ENCODE peak calls at places on chromosome 4, in six cellular contexts. L is PC-9; W is mammary epithelial cell; K is CD8-positive, alpha-beta T cell; N is GM23338; E is PC-3. U is an unnamed sample. For H3K4me1, the result is how much of the 10 kb centered on the place peaks cover.

GRCh38 chr4:55269470-55269869 is 76.6 kb upstream of the SRD5A3 start:
- DNase-seq in K (no peak), W (no peak), E (no peak), L (no peak), N (no peak), U (no peak)

GRCh38 chr4:107896158-107896645 is 35.1 kb upstream of the CYP2U1 start:
- DNase-seq in E (peak), K (no peak), L (peak), N (no peak), W (peak), U (no peak)

GRCh38 chr4:12761694-12762093 is 722.4 kb downstream of the RAB28 start:
- DNase-seq in W (no peak), N (no peak), E (no peak), L (no peak), K (no peak), U (no peak)

GRCh38 chr4:158996669-158997074 is 106.2 kb upstream of the RAPGEF2 start:
- DNase-seq in E (peak), N (no peak), L (peak), K (no peak), W (peak), U (no peak)

GRCh38 chr4:21680326-21680898 is 268.2 kb downstream of the KCNIP4 start:
- DNase-seq in L (no peak), N (no peak), W (no peak), E (no peak), K (no peak), U (no peak)

GRCh38 chr4:8182858-8183725 is 16.0 kb upstream of the SH3TC1 start:
- DNase-seq in E (peak), K (no peak), L (peak), W (peak), N (no peak), U (peak)

GRCh38 chr4:119139822-119140252 is 4.2 kb downstream of the MYOZ2 start:
- DNase-seq in N (no peak), L (no peak), E (no peak), W (no peak), K (no peak), U (no peak)

GRCh38 chr4:85477538-85477937 is 2.6 kb downstream of the ARHGAP24 start:
- DNase-seq in K (no peak), N (no peak), L (no peak), W (no peak), E (no peak), U (no peak)

GRCh38 chr4:86497131-86497530 is 97.0 kb upstream of the PTPN13 start:
- DNase-seq in N (no peak), L (no peak), W (peak), K (no peak), E (peak), U (no peak)

GRCh38 chr4:21413807-21414370 is 534.7 kb downstream of the KCNIP4 start:
- DNase-seq in E (no peak), K (no peak), L (no peak), N (no peak), W (no peak), U (no peak)

GRCh38 chr4:125168531-125168930 is 146.2 kb upstream of the FAT4 start:
- DNase-seq in W (no peak), N (no peak), K (no peak), L (no peak), E (no peak), U (no peak)

GRCh38 chr4:134627386-134627785 is 425.8 kb upstream of the PABPC4L start:
- DNase-seq in N (no peak), E (no peak), K (no peak), L (no peak), W (no peak), U (no peak)

GRCh38 chr4:164997941-164998340 is 20.5 kb upstream of the TRIM61 start:
- DNase-seq in K (no peak), L (no peak), E (no peak), N (no peak), W (no peak), U (no peak)

GRCh38 chr4:40164459-40164858 is 32.4 kb upstream of the RHOH start:
- DNase-seq in K (no peak), L (no peak), E (no peak), N (no peak), W (no peak), U (no peak)

GRCh38 chr4:147582386-147583077 is 34.7 kb upstream of the TMEM184C start:
- DNase-seq in E (peak), W (peak), N (no peak), K (no peak), L (peak), U (no peak)

GRCh38 chr4:173252024-173252935 is 81.9 kb downstream of the HMGB2 start:
- DNase-seq in W (peak), N (peak), E (peak), K (no peak), L (peak), U (peak)

GRCh38 chr4:153497988-153498967 is 32.1 kb downstream of the TMEM131L start:
- DNase-seq in N (no peak), L (no peak), K (no peak), E (no peak), W (no peak), U (no peak)

GRCh38 chr4:139603576-139604387 is 47.8 kb upstream of the SETD7 start:
- DNase-seq in K (no peak), L (peak), E (peak), N (peak), W (peak), U (no peak)

GRCh38 chr4:20254517-20255250 is 3.0 kb downstream of the SLIT2 start:
- DNase-seq in N (peak), E (no peak), K (no peak), L (no peak), W (no peak), U (peak)

GRCh38 chr4:1194028-1194900 is 21.9 kb upstream of the SPON2 start:
- DNase-seq in W (no peak), K (no peak), L (no peak), N (peak), E (no peak), U (peak)

GRCh38 chr4:134665429-134665828 is 463.8 kb upstream of the PABPC4L start:
- DNase-seq in W (no peak), E (no peak), L (no peak), N (no peak), K (no peak), U (no peak)

GRCh38 chr4:2058264-2059033 is 678 bp upstream of the NAT8L start:
- DNase-seq in W (no peak), L (no peak), E (no peak), K (no peak), N (peak), U (no peak)

GRCh38 chr4:139767168-139767567 is 101.5 kb downstream of the MGST2 start:
- DNase-seq in W (no peak), K (no peak), N (no peak), E (no peak), L (peak), U (no peak)

GRCh38 chr4:71697031-71697430 is 86.8 kb downstream of the GC start:
- DNase-seq in K (no peak), N (no peak), E (no peak), L (no peak), W (no peak), U (no peak)

GRCh38 chr4:51855270-51855669 is 12.3 kb downstream of the DCUN1D4 start:
- DNase-seq in N (no peak), E (no peak), W (no peak), K (no peak), L (no peak), U (no peak)

GRCh38 chr4:184460495-184461285 is 13.7 kb downstream of the IRF2 start:
- DNase-seq in L (no peak), W (no peak), N (no peak), E (no peak), K (no peak), U (no peak)
- H3K4me1 ChIP-seq in L (under half), W (under half), N (under half), E (under half), K (under half), U (under half)

DNA sequence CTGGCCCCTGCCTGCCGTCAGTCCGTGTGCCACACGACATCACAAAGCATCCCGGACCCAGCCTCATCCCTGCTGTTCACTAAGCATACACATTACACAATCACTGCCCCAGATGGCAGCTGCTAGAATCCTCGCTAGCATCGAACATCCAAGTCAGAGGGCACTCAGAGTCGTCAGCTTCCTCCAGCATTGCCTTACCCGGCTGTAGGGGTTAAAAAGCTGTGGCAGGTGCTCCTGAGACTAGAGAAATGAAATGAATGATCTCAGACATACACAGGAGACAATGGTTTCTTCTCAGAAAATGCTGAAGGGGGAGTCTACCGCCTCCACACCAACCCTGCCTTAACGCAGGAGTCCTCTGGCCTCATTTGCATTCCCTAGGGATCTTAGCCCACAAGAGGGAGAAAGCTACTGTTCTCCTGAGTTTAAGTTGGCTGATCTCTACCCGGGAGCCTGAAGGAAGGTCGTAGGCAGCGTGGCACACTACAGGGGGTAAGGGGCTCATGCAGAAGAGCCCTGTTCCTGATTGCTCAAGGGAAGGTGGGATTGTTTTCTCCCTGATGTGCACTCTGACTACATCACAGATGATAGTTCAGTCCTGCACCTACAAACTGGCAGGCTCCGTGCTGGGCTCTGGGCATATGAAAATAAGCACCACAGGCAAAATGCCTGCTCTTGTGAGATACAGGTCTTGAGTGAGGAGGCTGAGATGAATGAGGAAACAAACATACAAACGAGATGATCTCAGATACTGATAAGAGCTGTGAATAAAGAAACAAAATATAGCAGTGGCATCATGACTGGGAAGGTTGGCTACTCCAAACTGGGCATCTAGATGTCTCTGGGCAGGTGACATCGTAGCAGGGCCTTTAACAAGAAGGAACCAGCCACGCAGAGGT is 2.6 kb upstream of the KIAA0232 start:
- DNase-seq in K (no peak), W (no peak), E (no peak), N (peak), L (peak), U (no peak)
- TF ChIP-seq CTCF in K (no peak), W (no peak), E (no peak), N (peak), L (no peak), U (no peak)

GRCh38 chr4:187602339-187603092 is 393.1 kb upstream of the ZFP42 start:
- DNase-seq in N (no peak), E (peak), K (no peak), L (no peak), W (peak), U (no peak)
- H3K4me3 ChIP-seq in N (no peak), E (peak), K (no peak), L (no peak), W (no peak), U (no peak)

GRCh38 chr4:3729188-3729884 is 36.8 kb upstream of the ADRA2C start:
- DNase-seq in L (no peak), N (no peak), K (no peak), E (no peak), W (peak), U (peak)
- H3K4me1 ChIP-seq in L (under half), N (under half), K (under half), E (under half), W (under half), U (half or more)

GRCh38 chr4:77349361-77349760 is 192.4 kb downstream of the CCNG2 start:
- DNase-seq in K (no peak), L (no peak), W (no peak), N (no peak), E (no peak), U (no peak)

GRCh38 chr4:77347341-77347740 is 190.3 kb downstream of the CCNG2 start:
- DNase-seq in K (no peak), L (no peak), N (no peak), W (no peak), E (no peak), U (no peak)

GRCh38 chr4:77348815-77349214 is 191.8 kb downstream of the CCNG2 start:
- DNase-seq in W (no peak), E (no peak), K (no peak), L (no peak), N (no peak), U (no peak)

GRCh38 chr4:77352192-77352591 is 195.2 kb downstream of the CCNG2 start:
- DNase-seq in E (no peak), L (no peak), K (no peak), W (no peak), N (no peak), U (no peak)

GRCh38 chr4:77349796-77350195 is 192.8 kb downstream of the CCNG2 start:
- DNase-seq in K (no peak), N (no peak), L (no peak), W (peak), E (peak), U (no peak)
- TF ChIP-seq CTCF in K (no peak), N (no peak), L (no peak), W (no peak), E (no peak), U (no peak)